ENCODE peak calls at places on chromosomes 5 and 9, in six cellular contexts. S is omental fat pad, G is GM13977, Z is SK-N-SH, U is NB4, B is upper lobe of left lung. F is an unnamed sample.

GRCh38 chr5:53478411-53479044 is 1.9 kb upstream of the FST start:
- DNase-seq in S (no peak), G (peak), Z (peak), U (peak), B (peak), F (no peak)

GRCh38 chr5:61623401-61624069 is 291.5 kb downstream of the ZSWIM6 start:
- DNase-seq in S (no peak), G (no peak), Z (no peak), U (peak), B (no peak), F (no peak)

GRCh38 chr5:45627076-45627656 is 69.0 kb downstream of the HCN1 start:
- DNase-seq in S (no peak), G (no peak), Z (no peak), U (no peak), B (no peak), F (no peak)

GRCh38 chr9:105667867-105668266 is 5.6 kb downstream of the TAL2 start:
- DNase-seq in S (no peak), G (no peak), Z (no peak), U (no peak), B (no peak), F (no peak)

GRCh38 chr5:170254056-170254455 is 21.3 kb downstream of the C5orf58 start:
- DNase-seq in S (no peak), G (peak), Z (no peak), U (no peak), B (no peak), F (no peak)

GRCh38 chr5:95940758-95941682 is 20.6 kb downstream of the ELL2 start:
- DNase-seq in S (no peak), G (no peak), Z (peak), U (no peak), B (no peak), F (no peak)

GRCh38 chr5:126538579-126538978 is 56.4 kb downstream of the ALDH7A1 start:
- DNase-seq in S (no peak), G (no peak), Z (no peak), U (no peak), B (no peak), F (no peak)

GRCh38 chr9:134948149-134948548 is 30.4 kb upstream of the FCN1 start:
- DNase-seq in S (no peak), G (no peak), Z (no peak), U (no peak), B (peak), F (no peak)

GRCh38 chr9:134895103-134895502 is 14.5 kb downstream of the FCN2 start:
- DNase-seq in S (no peak), G (no peak), Z (no peak), U (no peak), B (no peak), F (no peak)

GRCh38 chr5:149584106-149584505 is 2.8 kb downstream of the ARHGEF37 start:
- DNase-seq in S (no peak), G (no peak), Z (no peak), U (no peak), B (no peak), F (no peak)

GRCh38 chr5:174340221-174340620 is 294.7 kb downstream of the NSG2 start:
- DNase-seq in S (no peak), G (no peak), Z (no peak), U (no peak), B (no peak), F (no peak)

GRCh38 chr9:114156658-114157421 is 1.5 kb downstream of the COL27A1 start:
- DNase-seq in S (peak), G (no peak), Z (peak), U (peak), B (peak), F (no peak)
- TF ChIP-seq CTCF in S (no peak), G (no peak), Z (no peak), U (no peak), B (no peak), F (no peak)

DNA sequence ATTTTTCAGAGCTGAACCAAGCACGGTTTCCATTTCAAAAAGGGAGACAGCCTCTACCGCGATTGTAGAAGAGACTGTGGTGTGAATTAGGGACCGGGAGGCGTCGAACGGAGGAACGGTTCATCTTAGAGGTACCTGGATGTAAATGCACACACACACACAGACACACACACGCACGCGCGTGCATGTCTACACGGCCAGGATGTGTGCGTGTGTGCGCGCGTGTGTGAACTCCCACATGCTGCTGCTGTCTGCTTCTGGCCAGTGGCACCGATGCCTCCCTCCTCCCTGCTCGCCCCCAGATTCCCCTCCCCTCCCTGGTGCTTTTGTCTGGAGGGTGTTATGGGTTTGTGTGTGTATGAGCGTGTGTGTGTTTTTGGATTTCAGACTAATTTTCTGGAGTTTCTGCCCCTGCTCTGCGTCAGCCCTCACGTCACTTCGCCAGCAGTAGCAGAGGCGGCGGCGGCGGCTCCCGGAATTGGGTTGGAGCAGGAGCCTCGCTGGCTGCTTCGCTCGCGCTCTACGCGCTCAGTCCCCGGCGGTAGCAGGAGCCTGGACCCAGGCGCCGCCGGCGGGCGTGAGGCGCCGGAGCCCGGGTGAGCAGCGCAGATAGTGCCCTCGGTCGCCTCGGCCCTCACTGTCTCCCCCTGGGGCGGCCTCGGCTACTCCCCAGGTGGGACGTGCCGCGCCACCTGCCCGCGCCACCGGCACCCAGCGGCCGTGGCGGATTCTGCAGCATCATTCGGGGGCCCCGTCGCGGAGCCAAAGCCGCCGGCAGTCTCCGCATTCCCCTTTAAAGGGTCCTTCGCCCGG is at the start of gene NTRK2:
- DNase-seq in S (no peak), G (peak), Z (peak), U (no peak), B (peak), F (peak)
- TF ChIP-seq CTCF in S (no peak), G (no peak), Z (no peak), U (no peak), B (no peak), F (peak)

GRCh38 chr5:15286659-15287058 is 213.3 kb upstream of the FBXL7 start:
- DNase-seq in S (no peak), G (no peak), Z (peak), U (peak), B (no peak), F (no peak)
- TF ChIP-seq CTCF in S (no peak), G (no peak), Z (peak), U (peak), B (no peak), F (peak)

GRCh38 chr5:1421521-1422341 is 23.5 kb downstream of the SLC6A3 start:
- DNase-seq in S (no peak), G (no peak), Z (no peak), U (no peak), B (no peak), F (no peak)

GRCh38 chr5:1418238-1418920 is 26.9 kb downstream of the SLC6A3 start:
- DNase-seq in S (no peak), G (no peak), Z (no peak), U (no peak), B (no peak), F (no peak)

GRCh38 chr5:1418921-1419280 is 26.3 kb downstream of the SLC6A3 start:
- DNase-seq in S (no peak), G (no peak), Z (no peak), U (no peak), B (no peak), F (no peak)

GRCh38 chr5:1419476-1420210 is 25.6 kb downstream of the SLC6A3 start:
- DNase-seq in S (no peak), G (no peak), Z (no peak), U (no peak), B (no peak), F (no peak)

GRCh38 chr5:1420211-1421195 is 24.7 kb downstream of the SLC6A3 start:
- DNase-seq in S (no peak), G (no peak), Z (no peak), U (no peak), B (no peak), F (no peak)
- TF ChIP-seq CTCF in S (no peak), G (no peak), Z (no peak), U (no peak), B (no peak), F (no peak)

GRCh38 chr9:136092353-136092650 is 2.8 kb downstream of the NACC2 start:
- DNase-seq in S (no peak), G (no peak), Z (no peak), U (no peak), B (no peak), F (no peak)

GRCh38 chr9:136093995-136094881 is 851 bp downstream of the NACC2 start:
- DNase-seq in S (peak), G (no peak), Z (peak), U (peak), B (peak), F (no peak)

GRCh38 chr9:136093331-136093986 is 1.6 kb downstream of the NACC2 start:
- DNase-seq in S (no peak), G (no peak), Z (peak), U (no peak), B (peak), F (no peak)

GRCh38 chr9:136091582-136092352 is 3.3 kb downstream of the NACC2 start:
- DNase-seq in S (no peak), G (no peak), Z (no peak), U (no peak), B (peak), F (no peak)

GRCh38 chr9:136092741-136093140 is 2.3 kb downstream of the NACC2 start:
- DNase-seq in S (no peak), G (no peak), Z (no peak), U (no peak), B (peak), F (no peak)
- TF ChIP-seq CTCF in S (no peak), G (no peak), Z (no peak), U (no peak), B (no peak), F (no peak)

GRCh38 chr5:2110137-2110933 is 227.6 kb upstream of the IRX4 start:
- DNase-seq in S (no peak), G (no peak), Z (no peak), U (no peak), B (no peak), F (no peak)
- TF ChIP-seq CTCF in S (no peak), G (no peak), Z (no peak), U (no peak), B (no peak), F (peak)